ENCODE peak calls at places on chromosomes 6 and 20, in nine cellular contexts. A is H1, E is K562, U is stomach, X is SK-N-SH, M is HepG2, I is suprapubic skin, Y is upper lobe of left lung, N is esophagus muscularis mucosa. G is an unnamed sample.

GRCh38 chr6:24836116-24836515 is 37.4 kb upstream of the ARMH2 start:
- DNase-seq in X (no peak), U (no peak), E (no peak), M (no peak), N (no peak), Y (no peak), I (no peak), A (no peak), G (no peak)

GRCh38 chr6:89955364-89955763 is 61.1 kb downstream of the GJA10 start:
- DNase-seq in M (no peak), A (no peak), Y (no peak), U (no peak), E (no peak), N (no peak), X (no peak), I (no peak), G (no peak)

GRCh38 chr20:46752639-46753235 is 43.3 kb downstream of the SLC2A10 start:
- DNase-seq in N (no peak), A (peak; percentile 80), U (peak; percentile 64), Y (peak; percentile 41), X (peak; percentile 60), I (no peak), M (peak; percentile 63), E (peak; percentile 48), G (peak; percentile 73)

GRCh38 chr20:36462440-36463211 is 78.7 kb upstream of the MYL9 start:
- DNase-seq in I (no peak), A (peak; percentile 60), M (no peak), X (peak; percentile 59), E (no peak), Y (peak; percentile 68), U (peak; percentile 36), N (no peak), G (peak; percentile 88)

GRCh38 chr20:45489083-45489531 is 19.6 kb downstream of the WFDC2 start:
- DNase-seq in U (no peak), E (no peak), N (no peak), I (no peak), M (no peak), X (no peak), A (no peak), Y (no peak), G (no peak)

GRCh38 chr6:20412674-20413073 is 11.0 kb downstream of the E2F3 start:
- DNase-seq in Y (no peak), U (no peak), M (no peak), A (no peak), E (no peak), I (no peak), N (peak; percentile 12), X (no peak), G (no peak)

GRCh38 chr20:5153612-5154542 is 27.1 kb downstream of the CDS2 start:
- DNase-seq in U (no peak), I (no peak), N (no peak), A (no peak), Y (no peak), M (peak; percentile 57), X (no peak), E (no peak), G (no peak)

GRCh38 chr6:105867280-105867679 is 218.9 kb upstream of the PRDM1 start:
- DNase-seq in A (no peak), M (no peak), I (no peak), X (no peak), U (no peak), Y (peak; percentile 30), E (no peak), N (no peak), G (no peak)

GRCh38 chr6:158758941-158759479 is 60.2 kb downstream of the EZR start:
- DNase-seq in Y (no peak), X (no peak), M (no peak), U (no peak), I (peak; percentile 75), N (no peak), E (no peak), A (no peak), G (no peak)

GRCh38 chr20:44004306-44004915 is 89.8 kb downstream of the TOX2 start:
- DNase-seq in A (no peak), U (no peak), M (no peak), Y (no peak), N (no peak), E (no peak), I (peak; percentile 29), X (no peak), G (no peak)
- TF ChIP-seq CTCF in A (peak; percentile 23), U (no peak), M (no peak), Y (no peak), N (no peak), E (no peak), I (no peak), X (no peak), G (no peak)

GRCh38 chr20:49403012-49403411 is 79.5 kb downstream of the KCNB1 start:
- DNase-seq in Y (no peak), U (no peak), M (no peak), A (no peak), N (no peak), X (no peak), I (no peak), E (no peak), G (no peak)

GRCh38 chr20:49399329-49399728 is 83.1 kb downstream of the KCNB1 start:
- DNase-seq in I (no peak), A (no peak), Y (no peak), E (no peak), X (no peak), N (no peak), U (no peak), M (no peak), G (peak; percentile 91)

GRCh38 chr20:49400904-49401303 is 81.6 kb downstream of the KCNB1 start:
- DNase-seq in Y (no peak), I (no peak), E (no peak), U (no peak), A (no peak), N (no peak), X (no peak), M (no peak), G (peak; percentile 78)

GRCh38 chr20:49398401-49399144 is 83.9 kb downstream of the KCNB1 start:
- DNase-seq in N (no peak), X (no peak), M (no peak), E (peak; percentile 44), A (no peak), I (no peak), U (no peak), Y (no peak), G (no peak)

DNA sequence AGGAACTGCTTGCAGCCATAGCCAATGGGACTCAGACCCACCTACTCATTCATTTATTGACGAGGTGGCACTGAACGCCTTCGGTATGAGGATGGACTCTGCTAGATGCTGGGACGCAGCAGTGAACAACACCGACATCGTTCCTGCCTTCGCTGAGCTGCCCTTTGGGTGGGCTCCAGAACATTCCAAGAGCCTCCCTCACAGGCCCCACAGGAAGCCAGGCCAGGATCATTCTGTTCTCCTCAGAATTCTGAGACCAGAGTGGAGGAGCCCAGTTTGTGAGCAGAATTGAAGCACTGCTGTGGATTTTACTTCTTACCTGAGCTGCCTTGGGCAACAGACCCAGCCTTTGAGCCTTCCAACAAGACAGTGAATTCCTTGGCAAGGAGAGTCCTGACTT is 82.1 kb downstream of the KCNB1 start:
- DNase-seq in A (no peak), N (peak; percentile 93), I (no peak), M (no peak), X (no peak), U (no peak), E (no peak), Y (no peak), G (peak; percentile 93)
- TF ChIP-seq POLR2AphosphoS5 in A (no peak), N (peak; percentile 82), I (no peak), M (no peak), X (no peak), U (no peak), E (no peak), Y (no peak), G (peak; percentile 51)

GRCh38 chr6:154656660-154657059 is 76.6 kb upstream of the SCAF8 start:
- DNase-seq in N (no peak), Y (no peak), M (no peak), U (no peak), X (no peak), E (no peak), I (no peak), A (no peak), G (no peak)

GRCh38 chr6:154650351-154650750 is 82.9 kb upstream of the SCAF8 start:
- DNase-seq in N (no peak), U (no peak), M (no peak), A (no peak), E (no peak), X (no peak), Y (peak; percentile 65), I (no peak), G (no peak)

GRCh38 chr6:154651656-154652055 is 81.6 kb upstream of the SCAF8 start:
- DNase-seq in X (no peak), E (no peak), A (no peak), U (no peak), N (no peak), M (no peak), I (no peak), Y (no peak), G (no peak)

GRCh38 chr6:154653853-154654252 is 79.4 kb upstream of the SCAF8 start:
- DNase-seq in A (no peak), X (no peak), E (no peak), Y (peak; percentile 52), U (no peak), I (no peak), N (no peak), M (no peak), G (no peak)

GRCh38 chr6:154653385-154653784 is 79.8 kb upstream of the SCAF8 start:
- DNase-seq in E (no peak), A (no peak), U (no peak), N (peak; percentile 50), M (no peak), X (no peak), I (no peak), Y (no peak), G (no peak)
- TF ChIP-seq EP300 in E (no peak), A (no peak), U (no peak), N (no peak), M (no peak), X (no peak), I (no peak), Y (no peak), G (no peak)

GRCh38 chr6:150720774-150721233 is 121.1 kb downstream of the PLEKHG1 start:
- DNase-seq in E (no peak), X (no peak), U (no peak), M (no peak), A (no peak), Y (no peak), I (no peak), N (no peak), G (no peak)
- TF ChIP-seq CTCF in E (no peak), X (no peak), U (no peak), M (no peak), A (no peak), Y (no peak), I (no peak), N (no peak), G (no peak)